ENCODE peak calls at places on chromosomes 12 and 14, in four cellular contexts. R is brain microvascular endothelial cell, S is cardiac fibroblast, G is lung. V is an unnamed sample.
A peak's percentile ranks its signal among the peaks of the same experiment; 100 is the strongest.

GRCh38 chr12:15584366-15585041 is 204.7 kb downstream of the EPS8 start:
- DNase-seq in R (no peak), S (peak; percentile 91), G (no peak), V (peak; percentile 24)

GRCh38 chr12:122965851-122966742 is at the start of gene ABCB9:
- DNase-seq in G (peak; percentile 96), S (peak; percentile 94), R (peak; percentile 88), V (peak; percentile 98)

GRCh38 chr12:124006582-124007170 is 33.7 kb downstream of the ZNF664 start:
- DNase-seq in S (no peak), R (no peak), G (no peak), V (no peak)

GRCh38 chr12:120381752-120382419 is 12.9 kb upstream of the MSI1 start:
- DNase-seq in S (peak; percentile 63), G (no peak), R (peak; percentile 47), V (no peak)

GRCh38 chr14:97930191-97930590 is 1133.0 kb downstream of the VRK1 start:
- DNase-seq in G (no peak), S (no peak), R (no peak), V (no peak)

GRCh38 chr12:131507881-131508280 is 203.0 kb upstream of the SFSWAP start:
- DNase-seq in G (no peak), R (no peak), S (no peak), V (no peak)

GRCh38 chr14:89137514-89138163 is 279.4 kb downstream of the FOXN3 start:
- DNase-seq in S (peak; percentile 92), G (peak; percentile 88), R (peak; percentile 68), V (no peak)

GRCh38 chr12:84276215-84276614 is 636.4 kb downstream of the SLC6A15 start:
- DNase-seq in G (no peak), R (no peak), S (no peak), V (no peak)

GRCh38 chr12:19694627-19695026 is 255.3 kb downstream of the AEBP2 start:
- DNase-seq in G (no peak), S (peak; percentile 53), R (no peak), V (no peak)

GRCh38 chr12:111505601-111506036 is 93.5 kb downstream of the ATXN2 start:
- DNase-seq in G (no peak), R (no peak), S (no peak), V (no peak)

GRCh38 chr12:121943926-121944325 is 25.5 kb downstream of the CFAP251 start:
- DNase-seq in R (no peak), G (no peak), S (no peak), V (no peak)

GRCh38 chr14:105700622-105701288 is 174.4 kb downstream of the TMEM121 start:
- DNase-seq in R (no peak), G (no peak), S (no peak), V (peak; percentile 81)

GRCh38 chr12:60173213-60174170 is 577.7 kb downstream of the SLC16A7 start:
- DNase-seq in G (no peak), R (no peak), S (no peak), V (no peak)

GRCh38 chr12:52235001-52235760 is 2.1 kb downstream of the KRT7 start:
- DNase-seq in G (no peak), R (no peak), S (no peak), V (peak; percentile 24)

GRCh38 chr14:49106721-49107689 is 479.2 kb downstream of the RPS29 start:
- DNase-seq in R (peak; percentile 80), G (no peak), S (no peak), V (no peak)

GRCh38 chr14:27727371-27727770 is 1039.2 kb upstream of the FOXG1 start:
- DNase-seq in S (no peak), R (no peak), G (no peak), V (no peak)

GRCh38 chr12:67595365-67595764 is 53.2 kb upstream of the DYRK2 start:
- DNase-seq in S (no peak), R (no peak), G (no peak), V (no peak)

GRCh38 chr12:52680363-52680762 is at the start of gene KRT1:
- DNase-seq in R (no peak), G (no peak), S (no peak), V (no peak)

GRCh38 chr12:5085896-5086295 is 42.2 kb downstream of the KCNA5 start:
- DNase-seq in R (peak; percentile 96), G (no peak), S (peak; percentile 71), V (no peak)

GRCh38 chr14:69373104-69373503 is 25.0 kb downstream of the ERH start:
- DNase-seq in G (no peak), R (no peak), S (no peak), V (no peak)

GRCh38 chr12:131674373-131674772 is 36.5 kb upstream of the SFSWAP start:
- DNase-seq in R (no peak), S (no peak), G (no peak), V (no peak)

GRCh38 chr14:88225721-88226120 is 97.3 kb downstream of the KCNK10 start:
- DNase-seq in S (no peak), G (no peak), R (no peak), V (no peak)

GRCh38 chr12:53201170-53201541 is 5.9 kb downstream of the ITGB7 start:
- DNase-seq in G (no peak), S (no peak), R (no peak), V (no peak)

GRCh38 chr12:46124848-46125619 is 134.7 kb upstream of the SCAF11 start:
- DNase-seq in R (peak; percentile 80), G (peak; percentile 42), S (peak; percentile 90), V (peak; percentile 53)

GRCh38 chr12:71636704-71637115 is 26.9 kb downstream of the ZFC3H1 start:
- DNase-seq in S (peak; percentile 82), G (no peak), R (peak; percentile 35), V (peak; percentile 42)

GRCh38 chr12:103986823-103987222 is 21.2 kb downstream of the TDG start:
- DNase-seq in G (no peak), R (peak; percentile 28), S (no peak), V (no peak)

GRCh38 chr14:67420102-67420739 is 8.3 kb upstream of the PLEK2 start:
- DNase-seq in G (no peak), R (no peak), S (no peak), V (no peak)

GRCh38 chr12:32860182-32860581 is 36.4 kb downstream of the PKP2 start:
- DNase-seq in G (no peak), R (no peak), S (peak; percentile 37), V (no peak)

GRCh38 chr14:21041676-21042433 is at the start of gene RNASE7:
- DNase-seq in R (peak; percentile 48), G (no peak), S (peak; percentile 36), V (no peak)

GRCh38 chr12:80293759-80294158 is 150.3 kb upstream of the PTPRQ start:
- DNase-seq in R (no peak), G (no peak), S (no peak), V (no peak)

GRCh38 chr12:74535536-74535935 is 2.1 kb upstream of the ATXN7L3B start:
- DNase-seq in G (no peak), R (no peak), S (no peak), V (no peak)

GRCh38 chr14:30551460-30551859 is 7.5 kb upstream of the G2E3 start:
- DNase-seq in S (no peak), R (peak; percentile 22), G (no peak), V (no peak)

GRCh38 chr14:24834951-24835350 is 201.0 kb upstream of the GZMB start:
- DNase-seq in R (no peak), S (no peak), G (no peak), V (no peak)

GRCh38 chr12:94721173-94721572 is 70.8 kb upstream of the TMCC3 start:
- DNase-seq in R (no peak), S (no peak), G (no peak), V (peak; percentile 55)

GRCh38 chr12:126567016-126567415 is 1501.8 kb downstream of the AACS start:
- DNase-seq in S (no peak), R (no peak), G (no peak), V (no peak)

GRCh38 chr12:92224685-92225331 is 79.2 kb upstream of the BTG1 start:
- DNase-seq in R (peak; percentile 48), G (no peak), S (peak; percentile 23), V (no peak)

GRCh38 chr12:6263931-6264330 is 46.6 kb upstream of the PLEKHG6 start:
- DNase-seq in R (peak; percentile 31), S (no peak), G (no peak), V (no peak)

GRCh38 chr14:63438065-63438757 is 105.0 kb downstream of the PPP2R5E start:
- DNase-seq in S (peak; percentile 98), R (peak; percentile 88), G (peak; percentile 59), V (no peak)
- TF ChIP-seq CTCF in S (peak; percentile 11), R (peak; percentile 35), G (no peak), V (peak; percentile 37)

GRCh38 chr12:102026728-102027127 is 35.1 kb downstream of the WASHC3 start:
- DNase-seq in R (no peak), G (no peak), S (no peak), V (no peak)
- TF ChIP-seq CTCF in R (peak; percentile 6), G (no peak), S (no peak), V (no peak)

GRCh38 chr14:93655078-93655750 is 133.1 kb downstream of the PRIMA1 start:
- DNase-seq in R (peak; percentile 40), G (no peak), S (peak; percentile 59), V (peak; percentile 46)
- TF ChIP-seq CTCF in R (peak; percentile 53), G (peak; percentile 8), S (peak; percentile 27), V (peak; percentile 57)

DNA sequence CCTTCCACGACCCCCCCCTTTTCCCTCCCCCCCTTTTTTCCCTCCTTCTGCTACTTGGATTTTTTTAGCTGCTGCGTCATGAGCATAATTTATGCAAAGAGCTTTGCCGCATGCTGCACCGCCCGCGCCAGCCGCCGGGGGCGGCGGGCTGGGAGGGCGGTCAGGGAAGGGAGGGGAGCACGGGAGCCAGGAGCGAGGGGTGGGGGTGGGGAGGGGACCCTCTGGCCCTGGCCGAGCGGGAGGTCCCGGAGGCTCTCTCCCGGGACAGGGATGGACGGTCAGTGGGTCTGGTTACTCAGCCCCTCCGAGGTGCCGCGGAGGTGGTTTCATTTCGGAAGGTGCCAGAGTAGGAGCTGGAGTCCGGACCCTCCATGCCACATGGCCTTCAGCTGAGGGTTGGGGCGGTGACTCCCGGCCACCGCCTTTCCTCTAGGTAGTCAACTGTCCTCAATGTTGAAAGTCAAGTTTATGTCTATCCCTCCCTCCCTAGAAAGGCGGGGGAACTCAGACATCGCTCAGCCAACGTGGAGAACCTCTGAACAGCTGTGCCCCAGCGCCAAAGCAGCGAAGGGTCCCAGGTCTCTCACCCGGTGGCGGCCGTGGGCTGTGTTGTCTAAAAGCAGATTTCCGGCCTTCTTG is at the start of gene POU6F1:
- DNase-seq in G (peak; percentile 71), S (peak; percentile 86), R (peak; percentile 60), V (peak; percentile 90)
- TF ChIP-seq CTCF in G (peak; percentile 28), S (peak; percentile 51), R (peak; percentile 66), V (peak; percentile 23)

GRCh38 chr12:50018968-50019367 is 6.3 kb downstream of the RACGAP1 start:
- DNase-seq in R (no peak), G (no peak), S (no peak), V (no peak)

GRCh38 chr12:50017047-50017446 is 8.2 kb downstream of the RACGAP1 start:
- DNase-seq in G (peak; percentile 72), S (peak; percentile 96), R (peak; percentile 86), V (no peak)

GRCh38 chr12:50021071-50021470 is 4.2 kb downstream of the RACGAP1 start:
- DNase-seq in R (no peak), S (no peak), G (no peak), V (no peak)

GRCh38 chr12:50017653-50018052 is 7.6 kb downstream of the RACGAP1 start:
- DNase-seq in G (no peak), S (peak; percentile 74), R (no peak), V (no peak)

DNA sequence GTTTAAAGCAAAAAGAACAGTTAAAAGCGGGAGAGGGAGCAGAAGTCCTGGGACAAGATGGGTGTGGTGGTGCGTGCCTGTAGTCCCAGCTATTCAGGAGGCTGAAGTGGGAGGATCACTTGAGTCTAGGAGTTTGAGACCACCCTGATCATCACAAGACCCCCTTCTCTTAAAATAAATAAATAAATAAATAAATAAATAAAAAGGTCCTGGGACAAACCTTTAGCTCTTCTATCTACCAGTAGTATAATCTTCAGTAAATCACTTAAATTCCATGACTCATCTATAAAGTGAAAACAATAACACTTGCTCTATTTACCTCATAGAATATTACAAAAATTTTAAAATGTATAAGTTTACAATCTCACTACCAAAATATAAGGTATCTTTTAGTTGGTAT is 5.8 kb downstream of the RACGAP1 start:
- DNase-seq in R (no peak), S (no peak), G (no peak), V (no peak)
- TF ChIP-seq CTCF in R (no peak), S (no peak), G (no peak), V (no peak)